ENCODE peak calls at places on chromosomes 6 and 20, in four cellular contexts. C is SK-N-SH, Q is H1, K is HepG2. Y is an unnamed sample.

GRCh38 chr6:113901482-113901881 is 44.3 kb downstream of the MARCKS start:
- DNase-seq in C (no peak), Q (no peak), K (no peak), Y (no peak)

GRCh38 chr20:63699466-63700198 is 3.2 kb downstream of the TNFRSF6B start:
- DNase-seq in C (peak), Q (no peak), K (no peak), Y (no peak)

GRCh38 chr20:46581386-46581785 is 30.9 kb upstream of the OCSTAMP start:
- DNase-seq in C (no peak), Q (no peak), K (no peak), Y (no peak)

GRCh38 chr6:82270791-82271392 is 23.3 kb upstream of the IBTK start:
- DNase-seq in C (peak), Q (no peak), K (peak), Y (peak)

GRCh38 chr20:49320460-49320859 is 42.6 kb upstream of the ZNFX1 start:
- DNase-seq in C (peak), Q (no peak), K (peak), Y (peak)

GRCh38 chr6:26416288-26416687 is 14.2 kb downstream of the BTN3A1 start:
- DNase-seq in C (no peak), Q (no peak), K (peak), Y (no peak)

GRCh38 chr20:32357869-32358631 is at the start of gene ASXL1:
- DNase-seq in C (peak), Q (peak), K (peak), Y (peak)

GRCh38 chr6:81895511-81896185 is 143.2 kb upstream of the TENT5A start:
- DNase-seq in C (no peak), Q (no peak), K (peak), Y (no peak)

GRCh38 chr20:43849496-43850197 is 65.0 kb upstream of the TOX2 start:
- DNase-seq in C (no peak), Q (no peak), K (no peak), Y (peak)

GRCh38 chr6:38755874-38756273 is 40.8 kb downstream of the DNAH8 start:
- DNase-seq in C (no peak), Q (no peak), K (no peak), Y (no peak)

GRCh38 chr6:53544050-53544499 is 826 bp downstream of the GCLC start:
- DNase-seq in C (no peak), Q (no peak), K (no peak), Y (no peak)

GRCh38 chr20:41889125-41889870 is 271.1 kb upstream of the CHD6 start:
- DNase-seq in C (peak), Q (no peak), K (peak), Y (peak)

GRCh38 chr20:15141880-15142279 is 804.5 kb upstream of the FLRT3 start:
- DNase-seq in C (no peak), Q (no peak), K (no peak), Y (no peak)

GRCh38 chr6:170261643-170262480 is 29.0 kb downstream of the DLL1 start:
- DNase-seq in C (no peak), Q (no peak), K (no peak), Y (no peak)

GRCh38 chr6:161029195-161029809 is 37.7 kb downstream of the MAP3K4 start:
- DNase-seq in C (no peak), Q (no peak), K (no peak), Y (no peak)

GRCh38 chr6:6875818-6876470 is 231.8 kb upstream of the RREB1 start:
- DNase-seq in C (no peak), Q (no peak), K (no peak), Y (peak)

GRCh38 chr6:112466378-112467151 is 119.4 kb downstream of the RFPL4B start:
- DNase-seq in C (no peak), Q (no peak), K (no peak), Y (no peak)

GRCh38 chr6:71107935-71108420 is 151.1 kb upstream of the B3GAT2 start:
- DNase-seq in C (no peak), Q (no peak), K (no peak), Y (no peak)

GRCh38 chr20:6828794-6829423 is 61.4 kb downstream of the BMP2 start:
- DNase-seq in C (peak), Q (no peak), K (peak), Y (peak)

GRCh38 chr20:53934421-53935352 is 135.7 kb downstream of the BCAS1 start:
- DNase-seq in C (no peak), Q (no peak), K (no peak), Y (no peak)
- TF ChIP-seq CHD2 in C (no peak), Q (no peak), K (no peak), Y (no peak)

DNA sequence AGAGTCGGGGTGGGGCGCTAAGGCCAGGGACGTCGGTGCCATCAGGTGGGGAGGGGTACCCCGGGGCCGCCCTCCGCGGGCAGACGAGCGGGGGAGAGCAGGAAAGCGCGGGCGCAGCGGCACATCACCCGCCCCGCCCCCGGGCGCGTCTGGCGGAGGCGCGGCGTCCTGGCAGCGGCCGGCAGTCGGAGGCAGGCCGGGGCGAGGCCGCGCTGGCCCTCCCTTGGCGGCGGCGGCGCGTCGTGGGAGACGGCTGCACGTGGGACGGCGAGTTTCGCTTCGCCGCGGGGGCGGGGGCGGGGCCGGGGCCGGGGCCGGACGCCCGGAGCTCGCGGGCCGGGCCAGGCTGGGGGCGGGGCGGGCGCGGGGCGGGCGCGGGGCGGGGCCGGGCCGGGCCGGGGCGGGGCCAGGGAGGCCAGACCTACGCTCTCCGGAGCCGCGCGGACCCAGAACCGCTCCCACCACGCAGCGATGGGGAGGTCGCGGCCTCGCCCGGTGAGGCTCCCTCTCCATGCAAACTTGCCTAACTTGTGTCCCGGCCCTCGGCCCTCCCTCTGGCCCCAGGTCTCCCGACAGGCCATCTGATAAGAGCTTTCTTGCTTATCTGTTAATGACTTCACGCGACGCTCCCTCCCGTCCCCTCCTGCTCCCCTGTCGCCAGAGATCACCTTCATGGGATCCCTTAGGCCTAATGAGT is 12.5 kb downstream of the ITPR3 start:
- DNase-seq in C (peak), Q (no peak), K (no peak), Y (peak)
- TF ChIP-seq CHD2 in C (no peak), Q (no peak), K (no peak), Y (no peak)

GRCh38 chr6:5695260-5696245 is 311.2 kb downstream of the NRN1 start:
- DNase-seq in C (no peak), Q (no peak), K (no peak), Y (no peak)
- TF ChIP-seq CHD2 in C (no peak), Q (no peak), K (no peak), Y (no peak)

GRCh38 chr6:137602871-137603270 is 108.7 kb upstream of the OLIG3 start:
- DNase-seq in C (no peak), Q (no peak), K (no peak), Y (no peak)
- TF ChIP-seq CHD2 in C (no peak), Q (no peak), K (no peak), Y (no peak)

GRCh38 chr6:116292553-116292952 is 12.8 kb upstream of the TSPYL1 start:
- DNase-seq in C (no peak), Q (no peak), K (no peak), Y (no peak)

GRCh38 chr6:116290799-116291198 is 11.1 kb upstream of the TSPYL1 start:
- DNase-seq in C (no peak), Q (no peak), K (no peak), Y (no peak)

GRCh38 chr6:116287668-116288282 is 8.0 kb upstream of the TSPYL1 start:
- DNase-seq in C (peak), Q (no peak), K (peak), Y (no peak)

GRCh38 chr6:116291701-116292396 is 12.1 kb upstream of the TSPYL1 start:
- DNase-seq in C (no peak), Q (no peak), K (no peak), Y (no peak)

DNA sequence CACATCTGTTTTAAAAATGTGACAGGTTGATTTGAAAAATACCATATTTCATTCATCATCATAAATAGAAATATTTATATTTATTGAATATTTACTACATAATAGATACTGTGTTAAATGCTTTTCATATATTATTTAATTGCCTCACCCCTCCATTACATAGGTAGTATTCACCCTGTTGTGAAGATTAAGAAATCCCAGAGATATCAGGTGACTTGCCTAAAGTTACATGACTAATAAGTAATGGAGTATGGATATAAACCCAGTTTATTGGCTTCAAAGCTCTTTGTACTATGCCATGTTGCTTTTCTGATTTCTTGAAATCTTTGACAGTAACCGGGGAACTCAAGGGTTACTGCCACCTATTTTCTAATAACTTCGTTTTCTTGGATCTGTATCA is 10.1 kb upstream of the TSPYL1 start:
- DNase-seq in C (no peak), Q (no peak), K (no peak), Y (no peak)
- TF ChIP-seq CHD2 in C (no peak), Q (no peak), K (no peak), Y (no peak)

GRCh38 chr20:23139524-23139923 is 53.4 kb upstream of the CD93 start:
- DNase-seq in C (no peak), Q (no peak), K (no peak), Y (no peak)
- TF ChIP-seq CHD2 in C (no peak), Q (no peak), K (no peak), Y (no peak)

GRCh38 chr6:130575971-130576370 is 210.2 kb downstream of the TMEM200A start:
- DNase-seq in C (no peak), Q (no peak), K (peak), Y (no peak)
- TF ChIP-seq CHD2 in C (no peak), Q (no peak), K (no peak), Y (no peak)

GRCh38 chr6:85130743-85131142 is 319.1 kb upstream of the NT5E start:
- DNase-seq in C (no peak), Q (no peak), K (no peak), Y (no peak)

GRCh38 chr6:85136310-85136709 is 313.6 kb upstream of the NT5E start:
- DNase-seq in C (no peak), Q (no peak), K (no peak), Y (no peak)

GRCh38 chr6:85129881-85130280 is 320.0 kb upstream of the NT5E start:
- DNase-seq in C (no peak), Q (no peak), K (no peak), Y (no peak)

GRCh38 chr6:85132091-85132490 is 317.8 kb upstream of the NT5E start:
- DNase-seq in C (no peak), Q (no peak), K (no peak), Y (no peak)

GRCh38 chr6:85135376-85136094 is 314.3 kb upstream of the NT5E start:
- DNase-seq in C (no peak), Q (no peak), K (no peak), Y (no peak)
- TF ChIP-seq CHD2 in C (no peak), Q (no peak), K (no peak), Y (no peak)

Y was measured in A549.